ENCODE peak calls at places on chromosomes 4 and X, in four cellular contexts. W is GM23248, L is PC-3, Y is SK-N-SH. P is an unnamed sample.

GRCh38 chr4:88030565-88031310 is 23.3 kb downstream of the PKD2 start:
- DNase-seq in W (no peak), L (no peak), Y (no peak), P (no peak)

GRCh38 chr4:33494150-33494549 is 2750.2 kb downstream of the ARAP2 start:
- DNase-seq in L (peak), W (no peak), Y (no peak), P (no peak)

GRCh38 chr4:12633058-12633651 is 851.0 kb downstream of the RAB28 start:
- DNase-seq in Y (peak), W (peak), L (peak), P (peak)

GRCh38 chrX:149572743-149573142 is 14.5 kb downstream of the MAGEA9B start:
- DNase-seq in W (peak), L (no peak), Y (no peak), P (no peak)

GRCh38 chrX:100635989-100636320 is 651 bp downstream of the TSPAN6 start:
- DNase-seq in L (no peak), W (no peak), Y (no peak), P (no peak)

GRCh38 chr4:26807330-26807729 is 53.3 kb upstream of the STIM2 start:
- DNase-seq in Y (no peak), W (no peak), L (no peak), P (no peak)

GRCh38 chr4:80311130-80311529 is 24.4 kb upstream of the CFAP299 start:
- DNase-seq in W (no peak), Y (no peak), L (no peak), P (no peak)

GRCh38 chrX:10619311-10620015 is 922 bp downstream of the MID1 start:
- DNase-seq in W (peak), Y (peak), L (peak), P (no peak)

GRCh38 chrX:152821145-152821765 is 9.3 kb downstream of the CETN2 start:
- DNase-seq in Y (peak), L (peak), W (peak), P (peak)

GRCh38 chr4:93066746-93067145 is 761.8 kb upstream of the ATOH1 start:
- DNase-seq in L (peak), Y (no peak), W (no peak), P (no peak)

GRCh38 chr4:26723216-26723615 is 137.4 kb upstream of the STIM2 start:
- DNase-seq in Y (no peak), W (no peak), L (no peak), P (no peak)

GRCh38 chr4:133866328-133866699 is 335.3 kb downstream of the PABPC4L start:
- DNase-seq in W (no peak), L (no peak), Y (no peak), P (no peak)

GRCh38 chrX:15350329-15350996 is 15.1 kb upstream of the PIGA start:
- DNase-seq in W (no peak), Y (peak), L (no peak), P (peak)

GRCh38 chr4:89625599-89626293 is 211.2 kb downstream of the SNCA start:
- DNase-seq in L (no peak), W (no peak), Y (no peak), P (no peak)

GRCh38 chr4:22962186-22962786 is 269.5 kb downstream of the GBA3 start:
- DNase-seq in L (peak), Y (no peak), W (peak), P (peak)

GRCh38 chrX:42519666-42520231 is 258.2 kb downstream of the PPP1R2C start:
- DNase-seq in Y (no peak), L (peak), W (peak), P (no peak)

GRCh38 chrX:70769659-70770232 is 138.8 kb downstream of the TEX11 start:
- DNase-seq in W (peak), L (peak), Y (peak), P (no peak)

GRCh38 chr4:68589790-68590189 is 13.7 kb upstream of the UGT2B17 start:
- DNase-seq in L (peak), W (no peak), Y (no peak), P (no peak)

GRCh38 chr4:165518024-165518616 is 139.3 kb downstream of the CPE start:
- DNase-seq in L (no peak), Y (no peak), W (no peak), P (no peak)

GRCh38 chr4:82839624-82840023 is 41.0 kb upstream of the SCD5 start:
- DNase-seq in L (no peak), Y (no peak), W (peak), P (no peak)

GRCh38 chr4:18039113-18039512 is 17.6 kb upstream of the LCORL start:
- DNase-seq in L (no peak), Y (no peak), W (no peak), P (no peak)

DNA sequence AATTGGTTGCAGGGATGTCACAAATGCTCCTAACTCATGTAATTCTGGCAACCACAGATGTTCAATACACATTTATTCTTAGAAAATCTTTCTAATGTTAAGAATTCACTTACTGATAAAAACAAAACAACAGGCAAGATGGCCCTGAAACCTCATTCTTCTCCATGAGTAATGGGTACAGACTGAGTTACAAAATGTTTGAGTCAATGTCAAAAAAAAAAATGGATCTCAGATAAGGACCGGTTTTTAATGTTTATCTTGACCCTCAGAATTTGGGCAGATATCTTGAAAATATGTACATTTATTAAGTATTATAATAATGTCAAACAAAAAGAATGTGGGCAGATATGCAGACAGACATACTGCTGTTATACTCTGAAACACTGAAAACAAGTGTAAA is 1.8 kb upstream of the SULT1E1 start:
- DNase-seq in Y (no peak), W (no peak), L (no peak), P (no peak)
- H3K4me2 ChIP-seq in Y (no peak), W (no peak), L (no peak), P (no peak)

GRCh38 chr4:37971202-37971601 is 11.0 kb downstream of the PTTG2 start:
- DNase-seq in Y (no peak), W (no peak), L (no peak), P (no peak)

GRCh38 chr4:37968747-37969146 is 8.5 kb downstream of the PTTG2 start:
- DNase-seq in W (no peak), Y (no peak), L (no peak), P (no peak)

GRCh38 chr4:37967749-37968148 is 7.6 kb downstream of the PTTG2 start:
- DNase-seq in Y (no peak), L (peak), W (no peak), P (no peak)

GRCh38 chr4:37973481-37973880 is 13.3 kb downstream of the PTTG2 start:
- DNase-seq in W (no peak), Y (no peak), L (no peak), P (no peak)

GRCh38 chr4:37970702-37971101 is 10.5 kb downstream of the PTTG2 start:
- DNase-seq in L (peak), Y (peak), W (peak), P (no peak)
- H3K9ac ChIP-seq in L (no peak), Y (no peak), W (no peak), P (no peak)

GRCh38 chrX:20333672-20334071 is 67.0 kb upstream of the RPS6KA3 start:
- DNase-seq in Y (no peak), L (no peak), W (no peak), P (no peak)
- TF ChIP-seq EZH2phosphoT487 in Y (no peak), L (no peak), W (no peak), P (no peak)

GRCh38 chrX:65696613-65697012 is 29.2 kb downstream of the MSN start:
- DNase-seq in Y (no peak), W (no peak), L (no peak), P (no peak)
- H3K4me2 ChIP-seq in Y (peak), W (peak), L (no peak), P (no peak)

DNA sequence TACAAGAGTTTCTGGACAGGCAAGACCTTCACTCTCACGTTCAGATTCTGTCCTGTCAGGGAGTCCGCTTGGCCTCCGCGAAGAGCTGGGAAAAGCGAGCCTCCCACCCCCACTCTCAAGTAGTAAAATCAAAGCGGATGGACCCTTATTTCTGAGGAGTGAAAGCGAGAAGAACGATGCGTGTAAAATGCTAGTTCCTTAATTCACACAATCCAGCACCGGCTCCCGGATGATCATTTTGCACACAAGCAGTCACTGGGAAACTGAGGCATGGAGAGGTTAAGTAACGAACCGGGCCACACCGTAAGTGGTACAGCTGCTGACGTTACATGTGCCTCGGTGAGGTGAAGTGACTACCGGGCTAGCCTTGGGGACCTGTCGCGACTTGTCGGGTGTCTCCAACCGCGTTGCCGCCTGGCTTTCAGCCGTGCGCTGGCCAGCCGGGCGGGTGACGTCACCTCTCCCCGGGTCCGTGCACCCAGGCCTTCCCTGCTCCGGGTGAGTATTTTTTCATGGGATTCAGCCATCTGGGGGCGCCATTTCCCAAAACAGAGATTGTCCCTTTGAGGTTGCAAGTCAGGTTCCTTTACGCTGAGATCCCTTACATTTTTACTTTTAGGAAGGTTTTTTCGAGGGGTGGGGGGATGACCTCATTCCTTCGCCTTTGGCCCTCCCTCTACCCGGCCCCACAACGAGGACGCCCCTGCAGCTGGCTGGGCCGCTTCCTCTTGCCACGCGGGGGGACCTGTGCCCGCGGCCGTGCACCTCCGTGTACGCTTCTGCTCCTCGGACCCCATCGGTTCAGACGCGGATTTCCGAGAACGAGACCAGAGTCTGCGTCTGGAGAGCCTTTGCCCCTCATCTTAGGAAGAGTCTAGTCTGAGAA is 3.4 kb upstream of the SFRP2 start:
- DNase-seq in Y (peak), L (no peak), W (peak), P (peak)
- H3K9ac ChIP-seq in Y (no peak), L (no peak), W (peak), P (no peak)

GRCh38 chr4:78720151-78720726 is 55.9 kb upstream of the BMP2K start:
- DNase-seq in L (no peak), Y (no peak), W (no peak), P (no peak)
- TF ChIP-seq EZH2phosphoT487 in L (no peak), Y (no peak), W (no peak), P (no peak)

DNA sequence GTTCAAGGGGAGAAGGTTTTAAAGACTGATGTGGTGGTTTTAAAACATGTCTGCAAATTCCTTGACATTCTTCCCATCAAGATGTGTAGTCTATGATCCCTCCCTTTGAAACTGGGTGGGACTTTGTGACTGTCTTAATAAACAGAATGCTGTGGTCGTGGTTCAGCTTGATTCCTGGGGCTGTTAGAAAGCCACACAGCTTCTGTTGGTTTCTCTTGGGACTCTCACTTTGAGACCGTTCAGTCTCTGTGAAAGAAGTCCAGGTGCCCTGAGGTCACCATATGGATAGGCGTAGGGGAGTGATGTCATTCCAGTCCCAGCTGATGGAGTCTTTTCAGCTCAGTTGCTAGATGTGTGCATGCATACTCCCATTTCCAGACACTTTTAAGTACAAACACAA is 216.7 kb downstream of the KDR start:
- DNase-seq in W (no peak), L (no peak), Y (no peak), P (no peak)
- H3K4me2 ChIP-seq in W (no peak), L (no peak), Y (no peak), P (no peak)

P was measured in neural progenitor cell.